ENCODE peak calls at places on chromosomes 13 and 19, in four cellular contexts. G, Q, E and J are unnamed samples.

GRCh38 chr19:1252818-1253513 is 4.6 kb downstream of the MIDN start:
- DNase-seq in Q (no peak), G (peak), E (no peak), J (no peak)

GRCh38 chr19:28437390-28438346 is 775.3 kb downstream of the UQCRFS1 start:
- DNase-seq in Q (no peak), E (no peak), G (no peak), J (peak)

GRCh38 chr13:99923877-99924582 is 47.5 kb downstream of the ZIC5 start:
- DNase-seq in G (no peak), Q (no peak), E (no peak), J (no peak)

GRCh38 chr13:26605845-26606244 is 48.4 kb downstream of the WASF3 start:
- DNase-seq in G (no peak), Q (no peak), E (peak), J (no peak)

GRCh38 chr19:14603990-14604387 is 21.1 kb downstream of the CLEC17A start:
- DNase-seq in G (no peak), Q (no peak), E (no peak), J (peak)

GRCh38 chr13:38348890-38349289 is 761 bp upstream of the UFM1 start:
- DNase-seq in E (no peak), G (no peak), Q (no peak), J (peak)

GRCh38 chr13:99217461-99218101 is 16.9 kb downstream of the UBAC2 start:
- DNase-seq in Q (no peak), G (peak), E (no peak), J (no peak)

GRCh38 chr19:15587663-15588062 is 27.4 kb upstream of the CYP4F8 start:
- DNase-seq in Q (no peak), E (no peak), G (peak), J (no peak)

GRCh38 chr19:32676895-32677359 is 1.3 kb downstream of the RGS9BP start:
- DNase-seq in G (no peak), Q (no peak), E (peak), J (no peak)

GRCh38 chr13:40123962-40124647 is 468.6 kb downstream of the COG6 start:
- DNase-seq in E (no peak), Q (no peak), G (no peak), J (no peak)

GRCh38 chr19:30001794-30002193 is 59.8 kb downstream of the URI1 start:
- DNase-seq in G (no peak), Q (no peak), E (no peak), J (no peak)

GRCh38 chr19:28264556-28264955 is 948.4 kb downstream of the UQCRFS1 start:
- DNase-seq in G (no peak), Q (no peak), E (no peak), J (no peak)

GRCh38 chr19:18417250-18418033 is 1.8 kb upstream of the SSBP4 start:
- DNase-seq in E (peak), Q (peak), G (peak), J (peak)

GRCh38 chr13:99384468-99384867 is 77.3 kb upstream of the GPR183 start:
- DNase-seq in Q (no peak), E (no peak), G (no peak), J (no peak)

DNA sequence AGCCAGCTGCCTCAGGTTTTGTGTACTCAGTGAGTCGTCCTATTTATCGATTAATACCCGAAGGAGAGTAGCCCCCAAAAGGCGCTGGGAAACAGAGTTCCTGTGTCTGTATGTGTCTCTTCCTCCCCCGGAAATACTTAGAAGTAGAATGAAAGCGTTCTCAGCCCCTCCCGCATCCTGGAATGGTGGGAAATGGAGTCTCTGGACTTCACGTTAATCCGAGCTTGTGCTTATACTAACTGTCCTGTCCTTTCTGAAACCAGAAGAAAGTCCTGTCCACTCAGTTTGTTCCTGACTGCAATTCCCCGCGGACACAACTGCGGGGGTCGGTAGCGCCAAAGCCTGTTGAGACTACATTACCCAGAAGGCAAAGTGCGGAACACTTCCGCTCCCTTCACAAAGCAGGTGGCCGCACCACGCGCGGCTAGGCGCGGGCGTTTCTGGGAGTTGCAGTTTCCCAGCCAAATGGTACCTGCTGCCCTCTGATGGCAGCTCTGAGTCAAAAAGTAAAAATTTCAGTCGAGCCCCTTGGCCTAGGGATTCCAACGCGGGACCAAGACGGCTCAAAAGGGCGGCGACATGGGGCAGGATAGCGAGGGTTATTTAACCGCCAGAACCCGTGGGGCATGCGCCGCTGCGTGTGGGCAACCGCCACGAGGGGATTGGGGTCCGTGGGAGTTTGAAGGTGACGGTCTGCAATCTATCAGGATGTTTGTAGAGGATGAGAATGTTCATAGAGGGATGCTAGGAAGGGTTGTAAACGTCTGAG is 2.2 kb upstream of the GSK3A start:
- DNase-seq in G (peak), Q (peak), E (peak), J (peak)
- TF ChIP-seq CTCF in G (peak), Q (peak), E (no peak), J (peak)

DNA sequence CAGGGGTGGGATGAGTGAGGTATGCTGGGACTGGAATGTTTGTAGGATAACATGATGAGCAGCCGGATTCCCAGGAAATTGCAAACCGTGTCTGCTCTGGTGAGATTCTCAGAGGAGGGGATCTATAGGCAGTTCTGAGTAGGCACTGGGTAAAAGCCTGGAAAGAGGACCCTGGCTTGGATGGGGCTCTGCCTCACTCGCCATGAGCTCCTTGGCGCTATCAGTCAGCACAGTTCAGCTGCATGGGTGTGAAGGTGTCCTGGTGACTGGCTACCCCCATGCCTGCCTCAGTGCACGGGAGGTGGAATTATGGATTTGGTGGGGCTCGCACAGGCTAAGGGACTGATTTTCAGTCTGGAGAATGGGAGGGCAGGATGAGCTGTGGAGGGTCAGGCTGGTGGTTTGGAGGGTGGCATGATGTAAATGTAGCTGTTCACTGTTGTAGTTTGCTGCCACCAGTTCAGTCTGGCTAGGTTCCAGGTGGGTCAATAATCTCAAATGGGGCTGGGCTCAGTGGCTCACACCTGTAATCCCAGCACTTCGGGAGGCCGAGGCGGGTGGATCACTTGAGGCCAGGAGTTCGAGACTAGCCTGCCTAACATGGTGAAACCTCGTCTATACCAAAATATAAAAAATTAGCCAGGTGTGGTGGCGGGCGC is 9.2 kb upstream of the ZNF627 start:
- DNase-seq in E (no peak), G (no peak), Q (no peak), J (no peak)
- TF ChIP-seq CTCF in E (no peak), G (no peak), Q (peak), J (no peak)

DNA sequence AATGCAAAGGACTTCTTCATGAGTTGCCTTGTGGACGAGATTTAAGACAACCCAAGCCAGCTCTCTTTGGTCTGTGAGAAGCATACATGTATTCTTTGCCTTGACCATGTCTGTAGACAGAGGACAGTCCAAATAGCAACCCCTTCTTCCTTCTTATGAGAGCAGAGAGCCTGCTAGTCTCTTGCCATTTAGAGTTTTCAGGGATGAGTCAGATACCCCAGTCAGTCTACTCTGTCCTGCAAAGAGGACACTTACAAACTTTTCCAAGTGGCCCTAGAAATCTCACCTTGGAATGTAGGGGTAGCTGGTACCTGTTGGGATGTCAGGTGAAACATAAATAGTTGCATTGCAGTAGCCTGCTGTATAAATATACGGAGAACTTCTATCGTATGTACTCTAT is 36.7 kb downstream of the DNAJC3 start:
- DNase-seq in G (no peak), Q (no peak), E (no peak), J (no peak)
- TF ChIP-seq CTCF in G (no peak), Q (no peak), E (no peak), J (no peak)

DNA sequence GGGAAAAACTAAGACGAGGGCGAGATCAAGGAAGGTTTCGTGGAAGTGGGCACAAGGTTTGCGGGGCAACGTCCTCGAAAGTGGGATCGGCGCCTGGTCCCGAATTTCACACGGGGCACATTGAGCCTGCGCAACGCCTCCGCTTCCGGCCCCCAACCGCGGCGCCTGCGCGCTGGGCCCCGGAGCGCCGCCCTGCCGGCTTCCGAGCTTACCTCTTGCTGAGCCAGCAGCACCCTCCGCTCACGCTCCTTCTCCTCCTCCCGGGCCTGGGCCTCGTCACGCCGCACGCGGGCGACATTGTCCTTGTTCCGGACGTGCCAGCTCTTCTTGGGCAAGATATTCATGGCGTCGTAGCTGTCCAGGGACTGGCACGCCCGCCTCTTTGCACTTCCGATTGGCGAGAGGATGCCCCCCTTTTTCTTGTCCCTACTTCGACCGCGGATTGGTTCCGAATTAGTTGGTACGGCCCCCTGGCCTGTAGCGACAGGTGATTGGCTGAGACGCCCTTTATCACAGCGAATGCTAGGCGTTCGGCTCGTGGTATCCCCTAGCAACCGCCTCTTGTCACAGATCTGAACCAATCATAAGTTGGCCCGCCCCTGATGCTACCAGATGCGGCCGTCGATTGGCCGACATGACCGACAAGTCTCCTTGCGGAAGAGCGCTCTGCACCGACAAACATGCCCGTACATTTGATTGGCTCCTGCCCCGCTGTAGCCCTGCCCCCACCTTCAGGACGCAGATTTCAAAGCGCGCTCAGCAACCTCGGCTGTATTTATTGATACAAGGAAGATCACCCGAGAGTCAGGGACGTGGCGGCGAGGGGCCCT is at the start of gene LENG1:
- DNase-seq in E (peak), Q (peak), G (peak), J (peak)
- TF ChIP-seq CTCF in E (no peak), Q (peak), G (peak), J (peak)

GRCh38 chr19:50706387-50706786 is 13.2 kb downstream of the SHANK1 start:
- DNase-seq in E (no peak), Q (no peak), G (peak), J (no peak)

GRCh38 chr19:50710612-50711011 is 9.0 kb downstream of the SHANK1 start:
- DNase-seq in G (peak), Q (no peak), E (no peak), J (no peak)

GRCh38 chr19:50705422-50706019 is 14.1 kb downstream of the SHANK1 start:
- DNase-seq in E (peak), Q (peak), G (no peak), J (peak)

GRCh38 chr19:50710094-50710493 is 9.5 kb downstream of the SHANK1 start:
- DNase-seq in G (no peak), Q (no peak), E (no peak), J (no peak)

GRCh38 chr19:50708179-50708879 is 11.3 kb downstream of the SHANK1 start:
- DNase-seq in G (peak), Q (no peak), E (no peak), J (no peak)
- TF ChIP-seq CTCF in G (no peak), Q (no peak), E (no peak), J (no peak)